ENCODE peak calls at places on chromosomes 1 and 21, in six cellular contexts. G, N, T, X, K and U are unnamed samples.

GRCh38 chr1:178692564-178693327 is 32.3 kb upstream of the RALGPS2 start:
- DNase-seq in N (no peak), G (no peak), T (no peak), X (no peak), K (no peak), U (no peak)

GRCh38 chr1:159945483-159946241 is at the start of gene IGSF9:
- DNase-seq in G (peak; percentile 71), K (peak; percentile 85), T (peak; percentile 59), N (peak; percentile 89), X (no peak), U (no peak)

GRCh38 chr1:35807614-35808375 is at the start of gene AGO4:
- DNase-seq in K (peak; percentile 42), T (peak; percentile 53), X (no peak), N (peak; percentile 56), G (peak; percentile 44), U (peak; percentile 54)

GRCh38 chr1:230350208-230350921 is 75.8 kb downstream of the PGBD5 start:
- DNase-seq in T (no peak), X (no peak), K (no peak), N (no peak), G (no peak), U (peak; percentile 34)

GRCh38 chr1:28640766-28641165 is 2.1 kb downstream of the TAF12 start:
- DNase-seq in G (peak; percentile 34), T (peak; percentile 50), K (peak; percentile 26), X (no peak), N (peak; percentile 64), U (peak; percentile 49)

GRCh38 chr1:180415985-180416633 is 86.3 kb downstream of the ACBD6 start:
- DNase-seq in G (peak; percentile 53), X (peak; percentile 4), N (peak; percentile 47), T (peak; percentile 28), K (peak; percentile 41), U (peak; percentile 66)

GRCh38 chr1:226255380-226255779 is 31.9 kb downstream of the MIXL1 start:
- DNase-seq in X (no peak), K (no peak), T (no peak), N (no peak), G (no peak), U (no peak)

GRCh38 chr1:13556224-13556764 is 27.3 kb upstream of the PDPN start:
- DNase-seq in X (no peak), T (no peak), G (no peak), N (no peak), K (no peak), U (no peak)

GRCh38 chr1:44849575-44850132 is 6.6 kb upstream of the PTCH2 start:
- DNase-seq in K (no peak), G (no peak), T (no peak), X (no peak), N (no peak), U (no peak)

GRCh38 chr1:180586671-180587155 is 27.9 kb downstream of the OVAAL start:
- DNase-seq in G (peak; percentile 82), N (peak; percentile 73), T (peak; percentile 85), K (peak; percentile 47), X (no peak), U (no peak)

GRCh38 chr1:219160942-219161341 is 12.7 kb upstream of the LYPLAL1 start:
- DNase-seq in T (no peak), X (no peak), G (no peak), N (no peak), K (no peak), U (no peak)

GRCh38 chr1:3708696-3709246 is 43.5 kb upstream of the CCDC27 start:
- DNase-seq in X (no peak), N (no peak), T (no peak), G (no peak), K (no peak), U (no peak)

GRCh38 chr1:156123356-156124196 is 9.1 kb downstream of the LMNA start:
- DNase-seq in K (peak; percentile 99), N (peak; percentile 98), T (peak; percentile 93), G (peak; percentile 95), X (peak; percentile 46), U (peak; percentile 84)

GRCh38 chr1:51214615-51215131 is 21.4 kb upstream of the RNF11 start:
- DNase-seq in N (no peak), T (no peak), G (no peak), K (no peak), X (no peak), U (peak; percentile 40)

GRCh38 chr1:246012271-246012854 is 494.7 kb downstream of the SMYD3 start:
- DNase-seq in N (peak; percentile 72), G (peak; percentile 42), T (peak; percentile 34), K (peak; percentile 63), X (no peak), U (peak; percentile 72)

GRCh38 chr1:183030053-183030452 is 6.8 kb downstream of the LAMC1 start:
- DNase-seq in K (no peak), T (peak; percentile 97), G (peak; percentile 29), X (no peak), N (no peak), U (peak; percentile 88)

GRCh38 chr1:58883037-58883887 is 99.4 kb upstream of the JUN start:
- DNase-seq in X (no peak), T (peak; percentile 93), N (peak; percentile 89), K (peak; percentile 99), G (peak; percentile 86), U (peak; percentile 89)

GRCh38 chr1:89525169-89525855 is 683 bp downstream of the LRRC8B start:
- DNase-seq in G (peak; percentile 39), T (peak; percentile 17), X (peak; percentile 35), N (peak; percentile 61), K (peak; percentile 48), U (peak; percentile 81)

GRCh38 chr1:89527256-89527655 is 2.6 kb downstream of the LRRC8B start:
- DNase-seq in N (no peak), K (no peak), G (no peak), X (no peak), T (no peak), U (no peak)

GRCh38 chr1:89524369-89525168 is at the start of gene LRRC8B:
- DNase-seq in T (peak; percentile 66), X (peak; percentile 71), N (peak; percentile 94), K (peak; percentile 89), G (peak; percentile 86), U (peak; percentile 95)

GRCh38 chr1:89519779-89520358 is 4.8 kb upstream of the LRRC8B start:
- DNase-seq in K (peak; percentile 59), X (no peak), T (peak; percentile 32), N (peak; percentile 65), G (peak; percentile 26), U (peak; percentile 65)

GRCh38 chr1:89523597-89524368 is 846 bp upstream of the LRRC8B start:
- DNase-seq in G (peak; percentile 71), T (peak; percentile 30), K (peak; percentile 74), X (no peak), N (peak; percentile 85), U (peak; percentile 93)
- TF ChIP-seq MYC in G (no peak), T (no peak), K (peak; percentile 25), X (peak; percentile 78), N (no peak), U (peak; percentile 93)

GRCh38 chr1:53736290-53736689 is 2.7 kb downstream of the GLIS1 start:
- DNase-seq in T (no peak), K (no peak), N (no peak), X (no peak), G (no peak), U (no peak)

GRCh38 chr1:53733975-53734649 is 4.9 kb downstream of the GLIS1 start:
- DNase-seq in G (no peak), T (no peak), N (no peak), X (no peak), K (no peak), U (no peak)

GRCh38 chr1:53734650-53735211 is 4.2 kb downstream of the GLIS1 start:
- DNase-seq in G (no peak), T (no peak), X (no peak), N (no peak), K (no peak), U (no peak)

GRCh38 chr1:53735681-53736080 is 3.3 kb downstream of the GLIS1 start:
- DNase-seq in T (no peak), K (no peak), N (no peak), X (no peak), G (no peak), U (no peak)

DNA sequence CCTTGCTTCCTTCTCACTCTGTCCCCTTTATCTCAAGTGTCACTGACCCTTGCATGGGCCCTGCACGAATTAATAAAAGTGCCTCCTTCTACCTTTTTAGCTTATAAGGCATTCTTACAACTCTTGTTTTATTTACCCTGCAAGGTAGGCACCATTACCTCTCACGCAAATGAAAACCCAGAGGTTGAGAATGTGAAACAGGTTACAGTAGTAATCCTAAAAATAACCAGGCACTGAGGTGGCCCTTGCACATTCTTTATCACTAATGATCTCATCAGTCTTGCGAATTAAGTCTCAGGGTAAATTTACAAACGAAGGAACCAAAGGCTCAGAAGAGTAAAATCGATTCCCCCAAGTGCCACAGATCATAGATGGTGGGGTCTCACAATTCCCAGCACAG is 3.7 kb downstream of the GLIS1 start:
- DNase-seq in N (no peak), T (no peak), K (no peak), X (no peak), G (no peak), U (no peak)
- TF ChIP-seq MYC in N (no peak), T (no peak), K (no peak), X (no peak), G (no peak), U (no peak)

GRCh38 chr1:204130989-204131892 is 20.6 kb downstream of the ETNK2 start:
- DNase-seq in X (no peak), N (peak; percentile 16), T (no peak), K (peak; percentile 87), G (no peak), U (no peak)
- TF ChIP-seq MYC in X (no peak), N (no peak), T (no peak), K (no peak), G (no peak), U (no peak)

GRCh38 chr21:15144026-15144425 is 79.2 kb upstream of the NRIP1 start:
- DNase-seq in K (no peak), N (no peak), X (no peak), G (no peak), T (no peak), U (no peak)

GRCh38 chr21:15138475-15138874 is 73.7 kb upstream of the NRIP1 start:
- DNase-seq in T (no peak), K (no peak), N (no peak), G (no peak), X (no peak), U (no peak)

GRCh38 chr21:15141236-15141970 is 76.6 kb upstream of the NRIP1 start:
- DNase-seq in N (no peak), X (no peak), G (peak; percentile 48), K (no peak), T (no peak), U (no peak)

GRCh38 chr21:15139881-15140280 is 75.1 kb upstream of the NRIP1 start:
- DNase-seq in X (no peak), T (no peak), K (no peak), G (no peak), N (no peak), U (no peak)

GRCh38 chr21:15140321-15141019 is 75.7 kb upstream of the NRIP1 start:
- DNase-seq in T (peak; percentile 99), X (no peak), G (peak; percentile 67), K (peak; percentile 3), N (no peak), U (no peak)
- TF ChIP-seq MYC in T (peak; percentile 61), X (no peak), G (no peak), K (no peak), N (no peak), U (no peak)